ENCODE peak calls at places on chromosome 18, in five cellular contexts. B is EL; D is stimulated activated CD4-positive, alpha-beta T cell treated with anti-CD3 and anti-CD28 coated beads, Interleukin-4, amount 100 ng/mL, for 48 hours; N is colonic mucosa; H is ELR. S is an unnamed sample.

GRCh38 chr18:70072678-70073077 is 125.0 kb upstream of the CD226 start:
- DNase-seq in H (peak; percentile 8), D (no peak), N (no peak), B (no peak), S (peak; percentile 13)

GRCh38 chr18:12820526-12820925 is 63.5 kb downstream of the PTPN2 start:
- DNase-seq in D (no peak), H (no peak), B (no peak), N (no peak), S (no peak)

GRCh38 chr18:3148930-3149535 is 70.7 kb downstream of the MYOM1 start:
- DNase-seq in B (peak; percentile 12), N (no peak), D (no peak), H (peak; percentile 39), S (no peak)

GRCh38 chr18:58239879-58240278 is 195.9 kb downstream of the NEDD4L start:
- DNase-seq in H (peak; percentile 61), B (peak; percentile 68), N (no peak), D (no peak), S (no peak)

GRCh38 chr18:10086458-10086857 is 172.6 kb downstream of the VAPA start:
- DNase-seq in N (no peak), B (no peak), D (no peak), H (no peak), S (no peak)

GRCh38 chr18:80108122-80108536 is 933 bp upstream of the ADNP2 start:
- DNase-seq in N (no peak), B (no peak), D (no peak), H (no peak), S (no peak)

GRCh38 chr18:37691162-37691561 is 125.6 kb upstream of the CELF4 start:
- DNase-seq in B (no peak), H (no peak), D (no peak), N (no peak), S (no peak)

GRCh38 chr18:12324991-12325725 is 17.1 kb downstream of the TUBB6 start:
- DNase-seq in H (no peak), N (no peak), B (no peak), D (no peak), S (no peak)

GRCh38 chr18:68803371-68803770 is 5.5 kb downstream of the CCDC102B start:
- DNase-seq in H (no peak), N (peak; percentile 33), B (peak; percentile 74), D (no peak), S (peak; percentile 81)

GRCh38 chr18:44592639-44593038 is 88.0 kb upstream of the SETBP1 start:
- DNase-seq in N (no peak), B (peak; percentile 61), D (no peak), H (peak; percentile 43), S (no peak)

GRCh38 chr18:75854174-75854573 is 426.7 kb upstream of the SMIM21 start:
- DNase-seq in N (no peak), D (no peak), H (no peak), B (peak; percentile 8), S (no peak)

GRCh38 chr18:36365836-36366775 is 68.6 kb downstream of the FHOD3 start:
- DNase-seq in D (no peak), N (no peak), B (no peak), H (no peak), S (no peak)

GRCh38 chr18:77191241-77191751 is 58.4 kb upstream of the GALR1 start:
- DNase-seq in D (no peak), N (no peak), B (peak; percentile 12), H (no peak), S (peak; percentile 72)

GRCh38 chr18:76460482-76460881 is 34.6 kb downstream of the ZNF516 start:
- DNase-seq in H (no peak), D (no peak), N (no peak), B (no peak), S (peak; percentile 59)

GRCh38 chr18:79975985-79976680 is 11.7 kb downstream of the HSBP1L1 start:
- DNase-seq in H (no peak), N (no peak), D (no peak), B (no peak), S (no peak)

GRCh38 chr18:24185805-24186204 is 46.9 kb downstream of the CABYR start:
- DNase-seq in B (peak; percentile 67), H (peak; percentile 55), N (no peak), D (no peak), S (no peak)

GRCh38 chr18:46097378-46097852 is 681 bp downstream of the ATP5F1A start:
- DNase-seq in B (peak; percentile 21), H (no peak), D (no peak), N (no peak), S (no peak)

GRCh38 chr18:71105994-71106546 is 817.2 kb downstream of the SOCS6 start:
- DNase-seq in H (no peak), B (no peak), N (no peak), D (no peak), S (no peak)

GRCh38 chr18:73446502-73446901 is 578.7 kb upstream of the NETO1 start:
- DNase-seq in B (no peak), H (peak; percentile 8), D (no peak), N (no peak), S (no peak)

GRCh38 chr18:63648241-63648640 is 4.2 kb upstream of the SERPINB4 start:
- DNase-seq in N (no peak), D (no peak), H (peak; percentile 85), B (peak; percentile 64), S (no peak)

GRCh38 chr18:79353238-79353637 is 42.5 kb upstream of the NFATC1 start:
- DNase-seq in H (peak; percentile 6), N (no peak), D (no peak), B (no peak), S (no peak)

GRCh38 chr18:28080876-28081300 is 96.0 kb downstream of the CDH2 start:
- DNase-seq in N (no peak), H (peak; percentile 20), B (no peak), D (no peak), S (no peak)

GRCh38 chr18:2222270-2223185 is 348.8 kb downstream of the METTL4 start:
- DNase-seq in H (peak; percentile 37), N (peak; percentile 47), B (no peak), D (no peak), S (no peak)

GRCh38 chr18:1976484-1976883 is 594.8 kb downstream of the METTL4 start:
- DNase-seq in H (no peak), N (no peak), B (no peak), D (no peak), S (no peak)

GRCh38 chr18:31204169-31204568 is 41.5 kb upstream of the DSC1 start:
- DNase-seq in H (no peak), N (no peak), D (no peak), B (no peak), S (no peak)

GRCh38 chr18:9661564-9661963 is 46.5 kb upstream of the RAB31 start:
- DNase-seq in B (peak; percentile 41), D (no peak), N (no peak), H (peak; percentile 50), S (peak; percentile 47)

GRCh38 chr18:42474577-42474976 is 519.5 kb downstream of the PIK3C3 start:
- DNase-seq in D (no peak), B (no peak), H (no peak), N (no peak), S (no peak)

GRCh38 chr18:22106536-22107292 is 62.7 kb upstream of the GATA6 start:
- DNase-seq in D (no peak), B (peak; percentile 21), N (no peak), H (no peak), S (no peak)

GRCh38 chr18:11118051-11118450 is 31.3 kb downstream of the PIEZO2 start:
- DNase-seq in N (no peak), B (peak; percentile 9), H (no peak), D (no peak), S (no peak)

S was measured in GM03348.